ENCODE peak calls at places on chromosomes 7 and 10, in eight cellular contexts. L is iPS DF 6.9, K is tibial nerve, R is aorta, G is breast epithelium, X is transverse colon, A is GM23248, E is right lobe of liver. W is an unnamed sample. For H3K4me1, the result is how much of the 10 kb centered on the place peaks cover.

GRCh38 chr7:92244803-92245486 is 769 bp downstream of the KRIT1 start:
- DNase-seq in E (no peak), L (no peak), G (no peak), K (no peak), R (no peak), X (no peak), A (peak), W (no peak)

GRCh38 chr7:56023500-56023899 is 27.7 kb downstream of the PSPH start:
- DNase-seq in R (no peak), L (no peak), E (no peak), G (no peak), K (no peak), X (no peak), A (no peak), W (no peak)

GRCh38 chr10:98314577-98315284 is 46.7 kb upstream of the LOXL4 start:
- DNase-seq in R (no peak), A (peak), K (peak), X (no peak), L (no peak), G (no peak), E (no peak), W (no peak)

GRCh38 chr7:142796501-142797341 is 26.0 kb downstream of the PRSS2 start:
- DNase-seq in X (no peak), R (no peak), E (no peak), A (peak), L (no peak), K (no peak), G (no peak), W (peak)

GRCh38 chr7:2546776-2547586 is 8.3 kb downstream of the BRAT1 start:
- DNase-seq in R (no peak), G (no peak), X (peak), L (no peak), E (no peak), A (no peak), K (no peak), W (no peak)

GRCh38 chr7:54985405-54986360 is 33.1 kb upstream of the EGFR start:
- DNase-seq in G (no peak), X (no peak), E (no peak), A (peak), L (no peak), K (no peak), R (no peak), W (no peak)

GRCh38 chr7:121447939-121448338 is 51.8 kb upstream of the FAM3C start:
- DNase-seq in K (no peak), X (no peak), E (no peak), R (no peak), G (no peak), A (no peak), L (no peak), W (no peak)

GRCh38 chr7:19674266-19674960 is 34.4 kb downstream of the POLR1F start:
- DNase-seq in R (no peak), K (no peak), E (no peak), L (no peak), G (no peak), A (peak), X (no peak), W (no peak)

GRCh38 chr10:9762966-9763656 is 1254.6 kb upstream of the CELF2 start:
- DNase-seq in A (peak), R (no peak), E (no peak), G (no peak), L (no peak), K (no peak), X (no peak), W (no peak)

GRCh38 chr7:2281556-2281955 is 32.7 kb downstream of the SNX8 start:
- DNase-seq in A (peak), X (no peak), L (no peak), K (no peak), R (no peak), G (no peak), E (no peak), W (no peak)

GRCh38 chr7:114700267-114700666 is 221.6 kb upstream of the MDFIC start:
- DNase-seq in E (no peak), L (no peak), R (no peak), G (no peak), A (no peak), X (no peak), K (no peak), W (no peak)

GRCh38 chr10:4117604-4118003 is 332.6 kb upstream of the KLF6 start:
- DNase-seq in K (no peak), E (no peak), X (no peak), G (no peak), A (no peak), L (no peak), R (no peak), W (no peak)

GRCh38 chr7:98163704-98164478 is 47.3 kb upstream of the BHLHA15 start:
- DNase-seq in L (no peak), R (no peak), A (peak), X (peak), G (no peak), E (peak), K (no peak), W (no peak)

GRCh38 chr10:124669141-124669823 is 74.9 kb downstream of the FAM53B start:
- DNase-seq in X (no peak), A (no peak), L (no peak), G (no peak), E (no peak), K (no peak), R (no peak), W (no peak)

GRCh38 chr7:80410081-80410480 is 101.8 kb downstream of the GNAT3 start:
- DNase-seq in G (no peak), K (no peak), X (no peak), R (no peak), E (no peak), A (peak), L (no peak), W (no peak)

GRCh38 chr7:94514140-94514889 is 4.7 kb downstream of the CASD1 start:
- DNase-seq in X (no peak), G (no peak), K (no peak), E (no peak), L (no peak), R (no peak), A (no peak), W (no peak)

GRCh38 chr7:149753370-149754233 is 19.8 kb downstream of the ZNF467 start:
- DNase-seq in L (no peak), X (peak), E (no peak), A (peak), R (no peak), K (no peak), G (no peak), W (no peak)

GRCh38 chr10:16116404-16117304 is 256.3 kb upstream of the MINDY3 start:
- DNase-seq in E (no peak), G (no peak), A (peak), K (no peak), R (no peak), L (peak), X (no peak), W (no peak)

GRCh38 chr7:25895792-25896171 is 256.2 kb upstream of the NFE2L3 start:
- DNase-seq in R (no peak), X (no peak), G (no peak), K (no peak), E (no peak), L (no peak), A (no peak), W (no peak)

GRCh38 chr7:113179313-113179712 is 61.0 kb upstream of the SMIM30 start:
- DNase-seq in R (no peak), G (no peak), K (no peak), A (peak), X (peak), L (no peak), E (no peak), W (no peak)

GRCh38 chr10:59337254-59337653 is 25.1 kb downstream of the FAM13C start:
- DNase-seq in A (peak), L (no peak), X (peak), R (no peak), E (peak), G (no peak), K (no peak), W (no peak)

GRCh38 chr10:125052146-125052545 is 108.2 kb downstream of the CTBP2 start:
- DNase-seq in G (no peak), X (no peak), R (peak), L (no peak), E (no peak), A (no peak), K (no peak), W (no peak)

GRCh38 chr7:73623798-73624668 is at the start of gene MLXIPL:
- DNase-seq in L (peak), K (peak), A (peak), R (peak), E (peak), G (peak), X (peak), W (peak)

GRCh38 chr10:69407621-69408301 is 9.0 kb downstream of the TACR2 start:
- DNase-seq in A (no peak), E (peak), K (no peak), L (no peak), G (no peak), R (no peak), X (no peak), W (no peak)

GRCh38 chr7:112370436-112370835 is 79.8 kb upstream of the IFRD1 start:
- DNase-seq in E (no peak), R (no peak), K (no peak), G (no peak), A (no peak), L (no peak), X (peak), W (no peak)

GRCh38 chr10:131556897-131557500 is 245.5 kb upstream of the TCERG1L start:
- DNase-seq in X (no peak), L (no peak), A (no peak), K (no peak), G (no peak), E (no peak), R (no peak), W (no peak)

GRCh38 chr10:19638173-19638872 is 177.9 kb upstream of the PLXDC2 start:
- DNase-seq in E (no peak), A (peak), R (no peak), K (no peak), G (no peak), L (no peak), X (no peak), W (no peak)

GRCh38 chr10:120999868-121000267 is 148.7 kb downstream of the WDR11 start:
- DNase-seq in K (no peak), L (no peak), G (no peak), E (no peak), A (no peak), R (no peak), X (no peak), W (no peak)

GRCh38 chr10:98262571-98262970 is 5.4 kb downstream of the LOXL4 start:
- DNase-seq in R (no peak), A (peak), K (no peak), E (peak), G (no peak), L (peak), X (no peak), W (peak)

GRCh38 chr7:47313564-47313963 is 268.3 kb downstream of the TNS3 start:
- DNase-seq in L (no peak), X (no peak), E (no peak), R (no peak), G (no peak), A (no peak), K (no peak), W (no peak)

GRCh38 chr7:33926535-33926934 is 21.2 kb downstream of the BMPER start:
- DNase-seq in K (no peak), G (no peak), R (no peak), L (no peak), X (no peak), E (no peak), A (peak), W (no peak)

GRCh38 chr10:106401161-106401560 is 763.3 kb downstream of the SORCS1 start:
- DNase-seq in X (no peak), A (peak), L (no peak), E (no peak), G (no peak), R (no peak), K (no peak), W (no peak)

GRCh38 chr7:45173596-45174327 is 16.2 kb downstream of the RAMP3 start:
- DNase-seq in G (peak), X (no peak), R (peak), A (no peak), L (no peak), K (no peak), E (no peak), W (peak)

GRCh38 chr7:112112822-112113255 is 93.4 kb downstream of the DOCK4 start:
- DNase-seq in X (no peak), K (no peak), L (no peak), R (no peak), A (peak), E (no peak), G (no peak), W (no peak)

GRCh38 chr10:88209231-88209630 is 345.8 kb downstream of the PTEN start:
- DNase-seq in E (no peak), K (no peak), X (no peak), R (no peak), G (no peak), A (no peak), L (no peak), W (no peak)

GRCh38 chr10:6141296-6142151 is 52.7 kb downstream of the RBM17 start:
- DNase-seq in K (no peak), G (no peak), A (peak), R (peak), L (no peak), E (no peak), X (no peak), W (peak)

GRCh38 chr7:140611641-140612040 is 29.0 kb downstream of the DENND2A start:
- DNase-seq in X (no peak), E (no peak), R (no peak), G (no peak), K (no peak), L (no peak), A (no peak), W (no peak)

GRCh38 chr7:79461660-79462059 is 8.2 kb upstream of the MAGI2 start:
- DNase-seq in R (no peak), K (no peak), X (no peak), G (no peak), A (peak), E (no peak), L (no peak), W (no peak)

GRCh38 chr10:86757110-86757790 is 831 bp downstream of the BMPR1A start:
- DNase-seq in A (peak), L (no peak), G (no peak), X (peak), K (peak), E (no peak), R (peak), W (no peak)

GRCh38 chr10:44974082-44974627 is 4.5 kb downstream of the DEPP1 start:
- DNase-seq in K (no peak), G (no peak), L (no peak), X (no peak), A (no peak), E (no peak), R (peak), W (no peak)

GRCh38 chr10:44972874-44973306 is 5.7 kb downstream of the DEPP1 start:
- DNase-seq in G (no peak), R (no peak), A (no peak), K (no peak), X (no peak), L (no peak), E (no peak), W (no peak)

GRCh38 chr10:44974628-44975431 is 3.8 kb downstream of the DEPP1 start:
- DNase-seq in R (peak), A (peak), X (peak), L (no peak), G (no peak), K (peak), E (peak), W (peak)

GRCh38 chr10:44971935-44972792 is 6.4 kb downstream of the DEPP1 start:
- DNase-seq in R (no peak), A (no peak), G (no peak), E (no peak), K (no peak), L (no peak), X (no peak), W (peak)

GRCh38 chr10:44973323-44974081 is 5.1 kb downstream of the DEPP1 start:
- DNase-seq in R (peak), L (no peak), G (no peak), A (no peak), E (no peak), X (no peak), K (peak), W (no peak)
- H3K4me1 ChIP-seq in R (under half), L (under half), G (under half), A (under half), E (under half), X (under half), K (under half), W (under half)

GRCh38 chr7:41538810-41539724 is 163.8 kb downstream of the INHBA start:
- DNase-seq in A (no peak), E (no peak), X (no peak), K (no peak), R (no peak), L (peak), G (no peak), W (no peak)

GRCh38 chr7:41540601-41541000 is 162.3 kb downstream of the INHBA start:
- DNase-seq in X (no peak), R (no peak), K (no peak), E (no peak), G (no peak), L (no peak), A (no peak), W (no peak)

GRCh38 chr7:41544241-41544640 is 158.6 kb downstream of the INHBA start:
- DNase-seq in K (no peak), X (no peak), G (no peak), L (no peak), E (no peak), A (peak), R (no peak), W (no peak)
- H3K4me1 ChIP-seq in K (under half), X (under half), G (under half), L (under half), E (under half), A (under half), R (under half), W (under half)

GRCh38 chr10:70499829-70500167 is 21.2 kb downstream of the PALD1 start:
- DNase-seq in X (no peak), A (no peak), K (no peak), L (no peak), E (no peak), R (no peak), G (no peak), W (no peak)
- H3K4me1 ChIP-seq in X (under half), A (under half), K (under half), L (under half), E (under half), R (under half), G (under half), W (under half)

GRCh38 chr10:45437587-45438456 is 63.8 kb downstream of the ALOX5 start:
- DNase-seq in R (no peak), L (no peak), K (no peak), E (no peak), A (no peak), X (no peak), G (no peak), W (no peak)
- H3K4me1 ChIP-seq in R (under half), L (under half), K (under half), E (under half), A (under half), X (under half), G (under half), W (under half)

GRCh38 chr7:8549043-8549442 is 115.6 kb downstream of the NXPH1 start:
- DNase-seq in X (no peak), L (no peak), K (no peak), R (no peak), G (no peak), E (no peak), A (no peak), W (no peak)
- H3K4me1 ChIP-seq in X (under half), L (under half), K (under half), R (under half), G (under half), E (under half), A (under half), W (under half)

DNA sequence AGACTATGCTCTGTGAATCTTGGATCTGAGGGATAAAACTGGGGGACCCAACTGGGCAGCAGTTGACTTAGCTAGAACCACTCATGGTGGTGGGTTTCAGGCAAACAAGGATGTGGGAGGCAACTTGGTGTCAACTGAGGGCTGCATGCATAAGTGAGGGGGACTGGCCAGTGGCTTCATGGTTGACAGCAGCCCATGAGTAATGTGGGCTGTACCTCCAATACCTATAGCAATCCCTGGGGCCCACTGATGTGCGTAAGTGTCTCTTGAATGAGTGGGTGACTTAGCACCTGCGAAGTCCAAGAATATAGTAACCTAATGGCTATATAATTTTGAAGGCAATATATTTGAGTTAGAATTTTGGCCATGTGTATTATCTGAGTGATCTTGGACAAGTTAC is 13.7 kb upstream of the MAP3K8 start:
- DNase-seq in G (no peak), X (no peak), K (no peak), A (no peak), E (no peak), R (no peak), L (no peak), W (no peak)
- H3K4me1 ChIP-seq in G (under half), X (under half), K (under half), A (under half), E (under half), R (under half), L (under half), W (under half)

DNA sequence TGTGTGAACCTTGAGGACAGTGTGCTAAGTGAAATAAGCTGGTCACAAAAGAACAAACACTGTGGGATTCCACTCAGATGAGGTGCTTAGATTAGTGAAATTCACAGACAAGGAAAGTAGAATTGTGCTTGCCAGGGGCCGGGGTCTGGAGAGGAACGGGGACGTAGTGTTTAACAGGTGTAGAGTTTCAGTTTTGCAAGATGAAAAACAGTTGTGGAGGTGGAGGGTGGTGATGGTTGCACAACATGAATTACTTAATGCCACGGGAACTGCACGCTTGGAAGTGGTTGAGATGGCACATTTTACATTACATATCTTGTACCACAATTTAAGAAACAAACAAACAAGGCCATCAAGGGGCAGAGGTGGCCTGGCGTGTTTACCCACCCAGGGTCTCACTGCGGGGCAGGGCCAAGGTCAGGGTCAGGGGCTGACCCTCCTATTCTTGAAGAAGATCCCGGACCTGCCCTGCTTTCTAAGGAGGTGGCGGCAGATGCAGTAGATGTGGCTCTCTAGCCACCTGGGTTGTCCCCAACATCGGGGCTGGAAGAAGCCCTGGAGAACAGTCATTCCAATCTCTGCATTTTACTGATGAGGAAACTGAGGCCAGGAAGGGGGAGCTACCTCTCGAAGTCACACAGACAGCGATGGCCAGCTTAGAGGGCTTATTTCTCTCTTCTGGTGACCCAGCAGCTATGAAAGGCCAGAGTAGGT is 91.5 kb upstream of the LRRC4 start:
- DNase-seq in L (no peak), A (no peak), R (peak), X (no peak), K (no peak), G (no peak), E (peak), W (no peak)
- H3K4me1 ChIP-seq in L (under half), A (under half), R (under half), X (under half), K (under half), G (under half), E (under half), W (under half)

DNA sequence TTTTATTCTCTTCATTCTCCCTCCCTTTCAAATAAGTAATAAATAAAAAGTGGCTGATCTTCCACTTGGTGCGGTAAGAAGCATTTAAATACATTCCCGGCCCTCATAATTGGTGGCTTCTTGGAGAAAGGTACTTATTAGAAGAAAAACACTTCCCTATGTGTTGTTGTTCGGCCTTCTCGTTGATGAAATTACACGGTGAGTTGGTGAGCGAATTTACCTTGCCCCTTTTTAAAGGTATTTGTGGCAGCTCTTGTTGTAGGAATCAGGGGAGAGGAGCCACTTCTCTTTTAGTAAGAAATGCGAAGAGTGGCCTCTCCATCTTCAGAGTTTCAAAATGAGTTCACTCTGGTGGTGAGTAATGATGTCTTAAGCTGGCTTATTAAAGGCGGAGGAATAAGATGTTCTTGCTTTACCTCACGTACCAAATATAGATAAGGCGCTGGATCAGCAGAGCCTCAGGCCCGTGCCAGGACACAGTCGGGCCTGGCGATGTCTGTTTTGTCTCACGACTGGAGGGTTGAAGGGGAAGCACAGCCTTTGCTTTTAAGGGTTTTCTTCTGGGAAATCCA is 135.9 kb downstream of the CUX1 start:
- DNase-seq in K (no peak), E (no peak), X (no peak), A (peak), R (no peak), L (no peak), G (no peak), W (no peak)
- H3K4me1 ChIP-seq in K (under half), E (under half), X (under half), A (under half), R (under half), L (under half), G (under half), W (under half)